ENCODE peak calls at places on chromosomes 11 and 22, in six cellular contexts. K is K562, X is Karpas-422, D is colonic mucosa, U is PC-3, I is mammary epithelial cell. Y is an unnamed sample. For H3K9me3, the result is how much of the 10 kb centered on the place peaks cover.

GRCh38 chr11:12764187-12764914 is 90.1 kb downstream of the TEAD1 start:
- DNase-seq in K (peak), X (peak), D (no peak), U (no peak), I (no peak), Y (no peak)

GRCh38 chr11:65471410-65471762 is 27.5 kb upstream of the MALAT1 start:
- DNase-seq in K (peak), X (peak), D (peak), U (peak), I (no peak), Y (peak)

GRCh38 chr11:45879803-45880685 is 5.4 kb upstream of the MAPK8IP1 start:
- DNase-seq in K (peak), X (no peak), D (no peak), U (peak), I (peak), Y (no peak)

GRCh38 chr11:134452026-134452848 is 40.2 kb upstream of the B3GAT1 start:
- DNase-seq in K (no peak), X (no peak), D (no peak), U (no peak), I (no peak), Y (no peak)

GRCh38 chr11:2781413-2782274 is 81.8 kb upstream of the KCNQ1OT1 start:
- DNase-seq in K (peak), X (no peak), D (peak), U (no peak), I (no peak), Y (no peak)

GRCh38 chr22:21591695-21592094 is 24.2 kb downstream of the UBE2L3 start:
- DNase-seq in K (no peak), X (no peak), D (no peak), U (peak), I (no peak), Y (no peak)

GRCh38 chr11:117837791-117838190 is 13.2 kb upstream of the FXYD2 start:
- DNase-seq in K (no peak), X (no peak), D (no peak), U (no peak), I (no peak), Y (peak)

GRCh38 chr11:1827095-1827797 is 7.5 kb upstream of the SYT8 start:
- DNase-seq in K (no peak), X (peak), D (peak), U (peak), I (peak), Y (no peak)

GRCh38 chr22:45216133-45217003 is 24.3 kb downstream of the KIAA0930 start:
- DNase-seq in K (no peak), X (no peak), D (no peak), U (no peak), I (no peak), Y (no peak)

GRCh38 chr11:16881074-16881709 is 133.0 kb downstream of the PLEKHA7 start:
- DNase-seq in K (peak), X (peak), D (no peak), U (peak), I (peak), Y (no peak)

GRCh38 chr11:75565221-75565814 is 3.3 kb downstream of the SERPINH1 start:
- DNase-seq in K (no peak), X (no peak), D (no peak), U (peak), I (peak), Y (no peak)

GRCh38 chr11:34721646-34722045 is 100.8 kb downstream of the EHF start:
- DNase-seq in K (no peak), X (no peak), D (no peak), U (peak), I (peak), Y (no peak)

GRCh38 chr22:19525116-19525660 is 978 bp upstream of the CLDN5 start:
- DNase-seq in K (no peak), X (no peak), D (no peak), U (no peak), I (no peak), Y (no peak)

GRCh38 chr11:74956387-74956786 is 7.3 kb downstream of the SPCS2 start:
- DNase-seq in K (no peak), X (no peak), D (no peak), U (no peak), I (no peak), Y (no peak)

GRCh38 chr11:11535611-11536010 is 86.2 kb downstream of the GALNT18 start:
- DNase-seq in K (no peak), X (no peak), D (no peak), U (no peak), I (no peak), Y (no peak)

GRCh38 chr22:44793106-44793505 is 40.7 kb downstream of the ARHGAP8 start:
- DNase-seq in K (no peak), X (no peak), D (no peak), U (no peak), I (no peak), Y (no peak)

GRCh38 chr11:64339754-64340408 is at the start of gene CCDC88B:
- DNase-seq in K (no peak), X (peak), D (peak), U (no peak), I (no peak), Y (peak)

GRCh38 chr11:2498750-2499149 is 53.9 kb downstream of the KCNQ1 start:
- DNase-seq in K (no peak), X (no peak), D (no peak), U (no peak), I (no peak), Y (no peak)

GRCh38 chr11:83222499-83222898 is 29.0 kb downstream of the ANKRD42 start:
- DNase-seq in K (no peak), X (no peak), D (no peak), U (peak), I (peak), Y (no peak)

GRCh38 chr11:65180877-65181568 is 705 bp upstream of the CAPN1 start:
- DNase-seq in K (peak), X (peak), D (peak), U (peak), I (peak), Y (peak)

GRCh38 chr11:2859706-2860037 is 25.9 kb downstream of the CDKN1C start:
- DNase-seq in K (no peak), X (no peak), D (no peak), U (no peak), I (no peak), Y (no peak)

GRCh38 chr11:119782673-119783072 is 53.7 kb upstream of the NECTIN1 start:
- DNase-seq in K (peak), X (no peak), D (no peak), U (no peak), I (no peak), Y (no peak)

GRCh38 chr11:94128171-94128745 is 383 bp upstream of the PANX1 start:
- DNase-seq in K (no peak), X (peak), D (no peak), U (no peak), I (no peak), Y (no peak)

GRCh38 chr11:134272381-134273316 is 3.5 kb upstream of the GLB1L3 start:
- DNase-seq in K (peak), X (no peak), D (no peak), U (no peak), I (no peak), Y (no peak)

GRCh38 chr22:44707752-44708151 is 5.7 kb downstream of the PRR5 start:
- DNase-seq in K (no peak), X (no peak), D (no peak), U (peak), I (peak), Y (no peak)

GRCh38 chr11:11961399-11962028 is 46.9 kb downstream of the DKK3 start:
- DNase-seq in K (no peak), X (no peak), D (no peak), U (no peak), I (no peak), Y (no peak)

GRCh38 chr11:14529933-14530332 is 9.7 kb upstream of the PSMA1 start:
- DNase-seq in K (no peak), X (no peak), D (no peak), U (peak), I (no peak), Y (no peak)

GRCh38 chr11:67053896-67054850 is 2.5 kb upstream of the RHOD start:
- DNase-seq in K (peak), X (peak), D (peak), U (peak), I (peak), Y (peak)

GRCh38 chr11:57335343-57336110 is at the start of gene SSRP1:
- DNase-seq in K (peak), X (peak), D (peak), U (peak), I (peak), Y (peak)

GRCh38 chr11:27716850-27717249 is 16.6 kb upstream of the BDNF start:
- DNase-seq in K (no peak), X (no peak), D (no peak), U (peak), I (no peak), Y (no peak)

GRCh38 chr11:18367431-18367830 is 26.9 kb upstream of the LDHA start:
- DNase-seq in K (no peak), X (no peak), D (no peak), U (no peak), I (no peak), Y (no peak)

GRCh38 chr22:45602824-45603301 is 68.8 kb upstream of the ATXN10 start:
- DNase-seq in K (peak), X (peak), D (no peak), U (no peak), I (no peak), Y (peak)

GRCh38 chr22:33361581-33361980 is 303.4 kb upstream of the SYN3 start:
- DNase-seq in K (no peak), X (no peak), D (no peak), U (no peak), I (peak), Y (no peak)

GRCh38 chr22:22171357-22172218 is 73.0 kb upstream of the VPREB1 start:
- DNase-seq in K (peak), X (peak), D (no peak), U (peak), I (peak), Y (no peak)

GRCh38 chr11:2136209-2136951 is 2.8 kb downstream of the IGF2 start:
- DNase-seq in K (no peak), X (no peak), D (no peak), U (no peak), I (no peak), Y (no peak)

GRCh38 chr22:23380230-23380573 is 199.9 kb downstream of the IGLL1 start:
- DNase-seq in K (no peak), X (no peak), D (no peak), U (no peak), I (no peak), Y (no peak)

GRCh38 chr11:77669848-77670511 is 32.4 kb upstream of the CLNS1A start:
- DNase-seq in K (no peak), X (no peak), D (no peak), U (peak), I (no peak), Y (no peak)

GRCh38 chr22:20495861-20496681 is 476 bp upstream of the KLHL22 start:
- DNase-seq in K (peak), X (peak), D (peak), U (peak), I (peak), Y (peak)

GRCh38 chr22:18156878-18157713 is 7.1 kb downstream of the USP18 start:
- DNase-seq in K (peak), X (peak), D (peak), U (peak), I (peak), Y (peak)

GRCh38 chr11:54979375-54979774 is 272.7 kb downstream of the OR4A5 start:
- DNase-seq in K (no peak), X (no peak), D (no peak), U (no peak), I (no peak), Y (no peak)
- H3K9me3 ChIP-seq in K (under half), X (half or more), D (under half), U (half or more), I (under half), Y (under half)

GRCh38 chr11:69355959-69356702 is 62.2 kb downstream of the MYEOV start:
- DNase-seq in K (no peak), X (no peak), D (peak), U (no peak), I (no peak), Y (no peak)
- H3K9ac ChIP-seq in K (no peak), X (no peak), D (no peak), U (no peak), I (no peak), Y (no peak)

DNA sequence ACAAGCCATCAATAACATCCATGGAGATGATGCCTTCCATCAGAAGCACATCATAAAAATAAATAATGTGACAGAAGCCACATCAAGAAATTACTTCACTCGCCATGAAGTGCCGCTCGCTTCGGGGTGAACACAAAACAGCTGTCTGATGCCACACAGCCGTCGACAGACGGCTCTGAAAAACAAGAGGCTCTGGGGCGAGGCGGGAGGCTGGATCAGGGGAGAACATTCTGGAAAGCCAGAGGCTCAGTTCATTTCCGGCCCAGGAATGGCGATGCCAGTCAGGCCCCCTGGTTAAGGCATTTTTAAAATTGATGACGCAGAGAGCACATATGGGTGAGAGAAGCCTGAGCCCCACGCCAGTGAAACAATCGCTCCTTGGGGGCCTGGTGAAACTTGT is 805.3 kb downstream of the TBC1D22A start:
- DNase-seq in K (no peak), X (no peak), D (no peak), U (no peak), I (no peak), Y (no peak)
- H3K9me3 ChIP-seq in K (under half), X (under half), D (under half), U (under half), I (under half), Y (under half)

GRCh38 chr11:62599069-62599696 is 2.5 kb downstream of the MTA2 start:
- DNase-seq in K (peak), X (peak), D (peak), U (peak), I (peak), Y (peak)
- H3K9ac ChIP-seq in K (peak), X (peak), D (no peak), U (peak), I (no peak), Y (peak)